ENCODE peak calls at places on chromosome 16, in eight cellular contexts. One of them, this sample, is unnamed.

GRCh38 chr16:60485877-60486489 is 1550.3 kb downstream of the CDH8 start:
- DNase-seq in IMR-90: no peak
- DNase-seq in WTC11: no peak
- DNase-seq in K562: no peak
- DNase-seq in A549: no peak
- DNase-seq in HepG2: no peak
- DNase-seq in SK-N-SH: no peak
- DNase-seq in H1: no peak
- DNase-seq in this sample: no peak

GRCh38 chr16:78648517-78648916 is 549.1 kb downstream of the WWOX start:
- DNase-seq in IMR-90: no peak
- DNase-seq in WTC11: no peak
- DNase-seq in K562: no peak
- DNase-seq in A549: no peak
- DNase-seq in HepG2: no peak
- DNase-seq in SK-N-SH: no peak
- DNase-seq in H1: no peak
- DNase-seq in this sample: no peak

GRCh38 chr16:23072084-23072599 is 77.1 kb downstream of the USP31 start:
- DNase-seq in IMR-90: peak
- DNase-seq in WTC11: no peak
- DNase-seq in K562: no peak
- DNase-seq in A549: peak
- DNase-seq in HepG2: no peak
- DNase-seq in SK-N-SH: peak
- DNase-seq in H1: no peak
- DNase-seq in this sample: no peak

GRCh38 chr16:89473791-89474414 is 16.5 kb downstream of the ANKRD11 start:
- DNase-seq in IMR-90: peak
- DNase-seq in WTC11: no peak
- DNase-seq in K562: no peak
- DNase-seq in A549: no peak
- DNase-seq in HepG2: no peak
- DNase-seq in SK-N-SH: no peak
- DNase-seq in H1: no peak
- DNase-seq in this sample: no peak

GRCh38 chr16:57775661-57776469 is 26.4 kb downstream of the KIFC3 start:
- DNase-seq in IMR-90: no peak
- DNase-seq in WTC11: peak
- DNase-seq in K562: no peak
- DNase-seq in A549: peak
- DNase-seq in HepG2: peak
- DNase-seq in SK-N-SH: peak
- DNase-seq in H1: peak
- DNase-seq in this sample: no peak

GRCh38 chr16:1245452-1246005 is 5.0 kb downstream of the TPSAB1 start:
- DNase-seq in IMR-90: no peak
- DNase-seq in WTC11: no peak
- DNase-seq in K562: no peak
- DNase-seq in A549: no peak
- DNase-seq in HepG2: no peak
- DNase-seq in SK-N-SH: no peak
- DNase-seq in H1: no peak
- DNase-seq in this sample: no peak

GRCh38 chr16:6297666-6298435 is 1034.8 kb upstream of the RBFOX1 start:
- DNase-seq in IMR-90: no peak
- DNase-seq in WTC11: no peak
- DNase-seq in K562: no peak
- DNase-seq in A549: no peak
- DNase-seq in HepG2: no peak
- DNase-seq in SK-N-SH: no peak
- DNase-seq in H1: no peak
- DNase-seq in this sample: no peak

GRCh38 chr16:72646615-72647014 is 401.3 kb downstream of the ZFHX3 start:
- DNase-seq in IMR-90: no peak
- DNase-seq in WTC11: no peak
- DNase-seq in K562: no peak
- DNase-seq in A549: no peak
- DNase-seq in HepG2: no peak
- DNase-seq in SK-N-SH: no peak
- DNase-seq in H1: no peak
- DNase-seq in this sample: no peak

GRCh38 chr16:1181715-1182671 is 29.1 kb downstream of the CACNA1H start:
- DNase-seq in IMR-90: peak
- DNase-seq in WTC11: no peak
- DNase-seq in K562: no peak
- DNase-seq in A549: peak
- DNase-seq in HepG2: peak
- DNase-seq in SK-N-SH: no peak
- DNase-seq in H1: no peak
- DNase-seq in this sample: no peak

GRCh38 chr16:19400709-19401108 is 17.0 kb upstream of the TMC5 start:
- DNase-seq in IMR-90: no peak
- DNase-seq in WTC11: peak
- DNase-seq in K562: no peak
- DNase-seq in A549: no peak
- DNase-seq in HepG2: no peak
- DNase-seq in SK-N-SH: no peak
- DNase-seq in H1: peak
- DNase-seq in this sample: no peak

GRCh38 chr16:74123826-74124225 is 172.8 kb upstream of the PSMD7 start:
- DNase-seq in IMR-90: no peak
- DNase-seq in WTC11: no peak
- DNase-seq in K562: no peak
- DNase-seq in A549: no peak
- DNase-seq in HepG2: no peak
- DNase-seq in SK-N-SH: no peak
- DNase-seq in H1: no peak
- DNase-seq in this sample: no peak

GRCh38 chr16:57616241-57616640 is 12.2 kb upstream of the ADGRG1 start:
- DNase-seq in IMR-90: no peak
- DNase-seq in WTC11: no peak
- DNase-seq in K562: no peak
- DNase-seq in A549: no peak
- DNase-seq in HepG2: no peak
- DNase-seq in SK-N-SH: peak
- DNase-seq in H1: peak
- DNase-seq in this sample: no peak

GRCh38 chr16:64321881-64322280 is 800.0 kb downstream of the CDH11 start:
- DNase-seq in IMR-90: no peak
- DNase-seq in WTC11: no peak
- DNase-seq in K562: no peak
- DNase-seq in A549: no peak
- DNase-seq in HepG2: no peak
- DNase-seq in SK-N-SH: no peak
- DNase-seq in H1: no peak
- DNase-seq in this sample: no peak

GRCh38 chr16:64900517-64900916 is 221.3 kb downstream of the CDH11 start:
- DNase-seq in IMR-90: no peak
- DNase-seq in WTC11: no peak
- DNase-seq in K562: no peak
- DNase-seq in A549: no peak
- DNase-seq in HepG2: no peak
- DNase-seq in SK-N-SH: no peak
- DNase-seq in H1: no peak
- DNase-seq in this sample: no peak

GRCh38 chr16:24689128-24689527 is 40.3 kb upstream of the TNRC6A start:
- DNase-seq in IMR-90: peak
- DNase-seq in WTC11: peak
- DNase-seq in K562: peak
- DNase-seq in A549: peak
- DNase-seq in HepG2: peak
- DNase-seq in SK-N-SH: peak
- DNase-seq in H1: no peak
- DNase-seq in this sample: no peak

GRCh38 chr16:354286-354881 is 1.9 kb upstream of the AXIN1 start:
- DNase-seq in IMR-90: no peak
- DNase-seq in WTC11: no peak
- DNase-seq in K562: no peak
- DNase-seq in A549: no peak
- DNase-seq in HepG2: no peak
- DNase-seq in SK-N-SH: no peak
- DNase-seq in H1: no peak
- DNase-seq in this sample: no peak

GRCh38 chr16:54577566-54578180 is 291.1 kb upstream of the IRX3 start:
- DNase-seq in IMR-90: no peak
- DNase-seq in WTC11: peak
- DNase-seq in K562: no peak
- DNase-seq in A549: no peak
- DNase-seq in HepG2: no peak
- DNase-seq in SK-N-SH: no peak
- DNase-seq in H1: peak
- DNase-seq in this sample: no peak

GRCh38 chr16:73170587-73170986 is 122.7 kb upstream of the ZFHX3 start:
- DNase-seq in IMR-90: no peak
- DNase-seq in WTC11: no peak
- DNase-seq in K562: no peak
- DNase-seq in A549: no peak
- DNase-seq in HepG2: no peak
- DNase-seq in SK-N-SH: peak
- DNase-seq in H1: no peak
- DNase-seq in this sample: no peak

GRCh38 chr16:5066511-5066910 is 755 bp upstream of the C16orf89 start:
- DNase-seq in IMR-90: no peak
- DNase-seq in WTC11: no peak
- DNase-seq in K562: peak
- DNase-seq in A549: no peak
- DNase-seq in HepG2: no peak
- DNase-seq in SK-N-SH: no peak
- DNase-seq in H1: no peak
- DNase-seq in this sample: no peak

GRCh38 chr16:8576141-8577004 is 13.9 kb downstream of the TMEM114 start:
- DNase-seq in IMR-90: no peak
- DNase-seq in WTC11: no peak
- DNase-seq in K562: no peak
- DNase-seq in A549: no peak
- DNase-seq in HepG2: no peak
- DNase-seq in SK-N-SH: no peak
- DNase-seq in H1: no peak
- DNase-seq in this sample: no peak

GRCh38 chr16:88010971-88011483 is 59.8 kb downstream of the BANP start:
- DNase-seq in IMR-90: no peak
- DNase-seq in WTC11: no peak
- DNase-seq in K562: no peak
- DNase-seq in A549: no peak
- DNase-seq in HepG2: no peak
- DNase-seq in SK-N-SH: no peak
- DNase-seq in H1: no peak
- DNase-seq in this sample: no peak

GRCh38 chr16:88010343-88010970 is 59.2 kb downstream of the BANP start:
- DNase-seq in IMR-90: no peak
- DNase-seq in WTC11: no peak
- DNase-seq in K562: no peak
- DNase-seq in A549: no peak
- DNase-seq in HepG2: no peak
- DNase-seq in SK-N-SH: no peak
- DNase-seq in H1: no peak
- DNase-seq in this sample: no peak

GRCh38 chr16:88013091-88013609 is 61.9 kb downstream of the BANP start:
- DNase-seq in IMR-90: peak
- DNase-seq in WTC11: no peak
- DNase-seq in K562: no peak
- DNase-seq in A549: no peak
- DNase-seq in HepG2: no peak
- DNase-seq in SK-N-SH: no peak
- DNase-seq in H1: no peak
- DNase-seq in this sample: no peak

GRCh38 chr16:88013766-88014165 is 62.5 kb downstream of the BANP start:
- DNase-seq in IMR-90: no peak
- DNase-seq in WTC11: no peak
- DNase-seq in K562: no peak
- DNase-seq in A549: no peak
- DNase-seq in HepG2: no peak
- DNase-seq in SK-N-SH: no peak
- DNase-seq in H1: no peak
- DNase-seq in this sample: no peak

DNA sequence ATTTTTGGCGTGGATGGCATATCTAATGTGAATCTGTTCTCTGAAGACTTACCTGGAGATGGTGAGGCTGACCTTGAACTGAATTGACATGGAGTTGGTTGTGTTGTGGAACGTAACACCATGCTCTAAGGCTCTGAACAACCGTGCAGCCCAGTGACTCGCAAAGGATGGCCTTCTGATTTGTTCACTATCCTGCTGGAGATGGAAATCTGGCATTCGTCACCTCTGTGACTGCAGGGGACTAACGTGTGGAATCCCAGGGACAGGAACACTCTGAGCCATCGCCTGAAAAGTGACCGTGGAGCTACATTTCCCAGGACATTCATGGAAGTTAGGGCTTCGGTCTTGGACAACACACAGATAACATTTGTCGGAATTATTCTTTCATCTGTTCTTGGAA is 61.1 kb downstream of the BANP start:
- DNase-seq in IMR-90: no peak
- DNase-seq in WTC11: no peak
- DNase-seq in K562: no peak
- DNase-seq in A549: no peak
- DNase-seq in HepG2: no peak
- DNase-seq in SK-N-SH: no peak
- DNase-seq in H1: no peak
- DNase-seq in this sample: no peak
- TF ChIP-seq USF2 in IMR-90: no peak
- TF ChIP-seq USF2 in WTC11: no peak
- TF ChIP-seq USF2 in K562: no peak
- TF ChIP-seq USF2 in A549: no peak
- TF ChIP-seq USF2 in HepG2: no peak
- TF ChIP-seq USF2 in SK-N-SH: no peak
- TF ChIP-seq USF2 in H1: no peak
- TF ChIP-seq USF2 in this sample: no peak

GRCh38 chr16:85989863-85990643 is 91.1 kb downstream of the IRF8 start:
- DNase-seq in IMR-90: no peak
- DNase-seq in WTC11: no peak
- DNase-seq in K562: no peak
- DNase-seq in A549: no peak
- DNase-seq in HepG2: no peak
- DNase-seq in SK-N-SH: no peak
- DNase-seq in H1: no peak
- DNase-seq in this sample: no peak
- TF ChIP-seq USF2 in IMR-90: no peak
- TF ChIP-seq USF2 in WTC11: no peak
- TF ChIP-seq USF2 in K562: no peak
- TF ChIP-seq USF2 in A549: no peak
- TF ChIP-seq USF2 in HepG2: no peak
- TF ChIP-seq USF2 in SK-N-SH: no peak
- TF ChIP-seq USF2 in H1: no peak
- TF ChIP-seq USF2 in this sample: no peak

GRCh38 chr16:85234310-85235235 is 122.3 kb upstream of the CIBAR2 start:
- DNase-seq in IMR-90: peak
- DNase-seq in WTC11: peak
- DNase-seq in K562: peak
- DNase-seq in A549: peak
- DNase-seq in HepG2: peak
- DNase-seq in SK-N-SH: peak
- DNase-seq in H1: peak
- DNase-seq in this sample: no peak
- TF ChIP-seq USF2 in IMR-90: no peak
- TF ChIP-seq USF2 in WTC11: no peak
- TF ChIP-seq USF2 in K562: no peak
- TF ChIP-seq USF2 in A549: no peak
- TF ChIP-seq USF2 in HepG2: no peak
- TF ChIP-seq USF2 in SK-N-SH: no peak
- TF ChIP-seq USF2 in H1: no peak
- TF ChIP-seq USF2 in this sample: no peak

GRCh38 chr16:27177031-27177774 is 26.1 kb upstream of the KDM8 start:
- DNase-seq in IMR-90: peak
- DNase-seq in WTC11: no peak
- DNase-seq in K562: no peak
- DNase-seq in A549: peak
- DNase-seq in HepG2: no peak
- DNase-seq in SK-N-SH: no peak
- DNase-seq in H1: no peak
- DNase-seq in this sample: no peak
- TF ChIP-seq USF2 in IMR-90: no peak
- TF ChIP-seq USF2 in WTC11: no peak
- TF ChIP-seq USF2 in K562: no peak
- TF ChIP-seq USF2 in A549: no peak
- TF ChIP-seq USF2 in HepG2: no peak
- TF ChIP-seq USF2 in SK-N-SH: no peak
- TF ChIP-seq USF2 in H1: no peak
- TF ChIP-seq USF2 in this sample: no peak

This sample was measured in GM12878.